ENCODE peak calls at places on chromosomes 2 and 18, in five cellular contexts. E is neural progenitor cell, K is PC-3, S is RWPE1, A is psoas muscle. O is an unnamed sample.

GRCh38 chr2:86035371-86035882 is 70.3 kb downstream of the POLR1A start:
- DNase-seq in E (no peak), K (no peak), S (no peak), A (no peak), O (no peak)

GRCh38 chr2:111116016-111116746 is 4.5 kb upstream of the BCL2L11 start:
- DNase-seq in E (no peak), K (peak; percentile 17), S (no peak), A (no peak), O (no peak)

GRCh38 chr2:43136011-43136799 is 90.2 kb downstream of the ZFP36L2 start:
- DNase-seq in E (no peak), K (no peak), S (no peak), A (no peak), O (no peak)

GRCh38 chr18:25818505-25818904 is 271.9 kb downstream of the SS18 start:
- DNase-seq in E (no peak), K (no peak), S (no peak), A (no peak), O (no peak)

GRCh38 chr2:197871780-197872456 is 67.5 kb downstream of the PLCL1 start:
- DNase-seq in E (peak; percentile 30), K (no peak), S (no peak), A (no peak), O (no peak)

GRCh38 chr18:31077883-31078282 is 24.3 kb downstream of the DSC2 start:
- DNase-seq in E (no peak), K (no peak), S (no peak), A (no peak), O (no peak)

GRCh38 chr18:23871410-23871809 is 143.1 kb upstream of the TTC39C start:
- DNase-seq in E (peak; percentile 13), K (peak; percentile 89), S (peak; percentile 57), A (no peak), O (peak; percentile 71)

GRCh38 chr2:60484080-60484737 is 69.2 kb downstream of the BCL11A start:
- DNase-seq in E (peak; percentile 22), K (no peak), S (no peak), A (no peak), O (no peak)

GRCh38 chr2:105294844-105295481 is 34.6 kb downstream of the TGFBRAP1 start:
- DNase-seq in E (peak; percentile 87), K (peak; percentile 67), S (peak; percentile 34), A (no peak), O (no peak)

GRCh38 chr18:49755489-49755888 is 57.8 kb downstream of the ACAA2 start:
- DNase-seq in E (no peak), K (no peak), S (no peak), A (no peak), O (no peak)

GRCh38 chr18:46428368-46428767 is 228.7 kb downstream of the LOXHD1 start:
- DNase-seq in E (no peak), K (no peak), S (no peak), A (no peak), O (no peak)

GRCh38 chr2:175662335-175662734 is 339.7 kb downstream of the LNPK start:
- DNase-seq in E (no peak), K (no peak), S (no peak), A (no peak), O (no peak)

GRCh38 chr2:46169452-46169851 is 127.8 kb upstream of the EPAS1 start:
- DNase-seq in E (no peak), K (no peak), S (no peak), A (no peak), O (no peak)

GRCh38 chr2:95273911-95274290 is 348 bp upstream of the PROM2 start:
- DNase-seq in E (no peak), K (no peak), S (no peak), A (no peak), O (no peak)

GRCh38 chr2:129887688-129888266 is 91.7 kb upstream of the RAB6C start:
- DNase-seq in E (no peak), K (no peak), S (no peak), A (no peak), O (no peak)

GRCh38 chr2:156541706-156542105 is 105.5 kb downstream of the GPD2 start:
- DNase-seq in E (no peak), K (no peak), S (no peak), A (no peak), O (no peak)

GRCh38 chr2:122491011-122491410 is 735.6 kb downstream of the TSN start:
- DNase-seq in E (no peak), K (no peak), S (no peak), A (no peak), O (no peak)

GRCh38 chr2:233855345-233855744 is 1.0 kb upstream of the HJURP start:
- DNase-seq in E (no peak), K (no peak), S (no peak), A (no peak), O (no peak)

GRCh38 chr2:144504191-144504590 is 15.7 kb downstream of the ZEB2 start:
- DNase-seq in E (peak; percentile 66), K (no peak), S (no peak), A (no peak), O (no peak)

GRCh38 chr2:144201868-144202468 is 318.0 kb downstream of the ZEB2 start:
- DNase-seq in E (no peak), K (peak; percentile 45), S (no peak), A (no peak), O (no peak)

GRCh38 chr18:49819768-49820662 is 6.7 kb upstream of the ACAA2 start:
- DNase-seq in E (no peak), K (no peak), S (no peak), A (no peak), O (no peak)

GRCh38 chr2:226995625-226996041 is 159.8 kb downstream of the RHBDD1 start:
- DNase-seq in E (no peak), K (peak; percentile 97), S (peak; percentile 34), A (peak; percentile 55), O (peak; percentile 16)

GRCh38 chr2:48873676-48874075 is 118.2 kb upstream of the LHCGR start:
- DNase-seq in E (peak; percentile 68), K (no peak), S (no peak), A (no peak), O (no peak)

GRCh38 chr2:117979911-117980341 is 33.9 kb downstream of the CCDC93 start:
- DNase-seq in E (no peak), K (no peak), S (no peak), A (no peak), O (no peak)
- H3K27ac ChIP-seq in E (no peak overlapping the region), K (peak overlapping the region; percentile 78), S (peak overlapping the region; percentile 87), A (no peak overlapping the region), O (peak overlapping the region; percentile 88)

GRCh38 chr2:151815821-151816489 is 12.3 kb downstream of the ARL5A start:
- DNase-seq in E (no peak), K (no peak), S (no peak), A (no peak), O (no peak)
- H3K27ac ChIP-seq in E (no peak overlapping the region), K (no peak overlapping the region), S (no peak overlapping the region), A (no peak overlapping the region), O (no peak overlapping the region)

GRCh38 chr2:169735623-169736022 is 2.0 kb downstream of the KLHL23 start:
- DNase-seq in E (no peak), K (no peak), S (no peak), A (no peak), O (no peak)

GRCh38 chr2:169732583-169733358 is 861 bp upstream of the KLHL23 start:
- DNase-seq in E (no peak), K (no peak), S (no peak), A (no peak), O (no peak)

GRCh38 chr2:169732075-169732474 is 1.6 kb upstream of the KLHL23 start:
- DNase-seq in E (no peak), K (no peak), S (no peak), A (no peak), O (no peak)

GRCh38 chr2:169736902-169737301 is 3.3 kb downstream of the KLHL23 start:
- DNase-seq in E (no peak), K (no peak), S (no peak), A (no peak), O (no peak)

GRCh38 chr2:169734172-169734847 is 678 bp downstream of the KLHL23 start:
- DNase-seq in E (peak; percentile 73), K (peak; percentile 24), S (peak; percentile 27), A (peak; percentile 56), O (no peak)
- H3K27ac ChIP-seq in E (no peak overlapping the region), K (no peak overlapping the region), S (peak overlapping the region; percentile 14), A (peak overlapping the region; percentile 13), O (no peak overlapping the region)

DNA sequence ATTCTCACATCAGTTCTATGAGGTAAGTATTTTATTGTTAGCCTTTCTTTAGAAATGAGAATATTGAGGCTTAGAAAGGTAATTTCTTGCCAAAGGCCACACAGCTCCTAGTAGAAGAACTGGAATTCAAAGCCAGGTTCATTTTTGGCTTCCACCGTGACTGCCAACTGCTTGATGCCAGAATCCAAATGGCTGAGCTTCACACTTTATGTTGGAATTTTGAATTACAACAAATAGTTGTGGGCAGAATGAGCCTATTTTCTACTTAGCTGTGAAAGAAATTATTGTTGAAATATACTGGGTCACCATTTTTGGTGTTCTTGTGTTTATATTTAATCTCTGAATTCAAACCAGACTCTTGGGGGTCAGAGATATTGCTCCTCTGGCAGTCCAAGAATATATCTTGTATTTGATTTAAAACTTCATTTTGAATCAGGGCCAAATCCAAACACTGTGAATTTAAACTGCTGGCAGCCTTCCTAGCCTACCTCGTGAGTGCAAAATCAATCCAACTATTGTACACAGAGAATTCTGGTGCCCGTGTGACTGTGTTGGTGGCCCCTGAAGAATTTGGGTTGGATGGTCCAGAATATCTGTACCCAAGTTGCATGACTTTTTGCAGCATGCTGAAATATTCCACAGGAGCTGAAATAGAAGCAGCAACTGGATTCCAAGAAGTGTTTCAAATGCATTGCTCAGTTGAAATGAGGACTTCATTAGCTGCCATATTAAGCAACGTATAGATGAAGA is 35.6 kb upstream of the LPIN1 start:
- DNase-seq in E (no peak), K (peak; percentile 31), S (no peak), A (no peak), O (no peak)
- H3K27ac ChIP-seq in E (no peak overlapping the region), K (peak overlapping the region; percentile 88), S (no peak overlapping the region), A (no peak overlapping the region), O (no peak overlapping the region)

DNA sequence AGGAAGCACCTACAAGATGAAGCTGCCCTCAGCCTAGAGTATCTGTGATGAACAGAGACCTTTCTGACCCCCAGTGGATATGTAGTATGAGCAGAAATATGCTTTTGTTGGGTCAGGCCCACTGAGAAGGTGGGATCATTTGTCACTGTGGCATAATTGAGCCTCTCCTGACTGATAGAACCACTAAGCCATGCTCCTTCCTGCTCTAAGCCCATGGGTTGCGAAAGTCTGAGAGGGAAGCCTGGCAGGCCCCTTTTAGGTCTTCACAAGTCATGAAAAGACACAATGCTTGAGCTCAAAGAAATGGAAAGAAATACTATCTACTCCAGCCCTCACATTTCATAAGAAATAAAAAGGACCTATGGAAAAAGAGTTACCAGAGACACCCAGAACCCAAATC is 127.7 kb downstream of the TNS1 start:
- DNase-seq in E (no peak), K (no peak), S (no peak), A (no peak), O (no peak)
- H3K27ac ChIP-seq in E (no peak overlapping the region), K (no peak overlapping the region), S (no peak overlapping the region), A (no peak overlapping the region), O (no peak overlapping the region)

GRCh38 chr2:238409341-238410200 is 17.2 kb upstream of the ASB1 start:
- DNase-seq in E (peak; percentile 64), K (no peak), S (no peak), A (no peak), O (no peak)
- H3K27ac ChIP-seq in E (no peak overlapping the region), K (no peak overlapping the region), S (peak overlapping the region; percentile 16), A (no peak overlapping the region), O (no peak overlapping the region)

GRCh38 chr2:28400921-28401320 is 8.3 kb downstream of the FOSL2 start:
- DNase-seq in E (no peak), K (no peak), S (no peak), A (peak; percentile 30), O (no peak)
- H3K27ac ChIP-seq in E (peak overlapping the region; percentile 36), K (no peak overlapping the region), S (peak overlapping the region; percentile 59), A (peak overlapping the region; percentile 100), O (no peak overlapping the region)

O was measured in epithelial cell of prostate.